ENCODE peak calls at places on chromosomes 7 and 10, in four cellular contexts. T is effector memory CD4-positive, alpha-beta T cell; J is psoas muscle; S is fibroblast of lung. M is an unnamed sample.

GRCh38 chr7:102096706-102097427 is 189.8 kb upstream of the SH2B2 start:
- DNase-seq in T (no peak), J (no peak), S (no peak), M (no peak)

GRCh38 chr7:36854652-36855051 is 130.4 kb upstream of the AOAH start:
- DNase-seq in T (no peak), J (no peak), S (no peak), M (no peak)

GRCh38 chr7:100694196-100694745 is at the start of gene GIGYF1:
- DNase-seq in T (peak; percentile 60), J (peak; percentile 87), S (peak; percentile 57), M (peak; percentile 77)

GRCh38 chr7:95527033-95527775 is 41.5 kb downstream of the ASB4 start:
- DNase-seq in T (no peak), J (peak; percentile 67), S (peak; percentile 66), M (no peak)

GRCh38 chr7:158009886-158010285 is 577.7 kb downstream of the PTPRN2 start:
- DNase-seq in T (no peak), J (no peak), S (no peak), M (no peak)

GRCh38 chr7:32587431-32587948 is 92.2 kb downstream of the AVL9 start:
- DNase-seq in T (no peak), J (no peak), S (peak; percentile 95), M (no peak)

GRCh38 chr10:132407243-132407746 is 10.3 kb downstream of the PWWP2B start:
- DNase-seq in T (no peak), J (no peak), S (no peak), M (no peak)

GRCh38 chr10:34589275-34589674 is 225.8 kb downstream of the PARD3 start:
- DNase-seq in T (no peak), J (no peak), S (no peak), M (no peak)

GRCh38 chr10:95544783-95545500 is 16.2 kb downstream of the SORBS1 start:
- DNase-seq in T (no peak), J (no peak), S (no peak), M (no peak)

DNA sequence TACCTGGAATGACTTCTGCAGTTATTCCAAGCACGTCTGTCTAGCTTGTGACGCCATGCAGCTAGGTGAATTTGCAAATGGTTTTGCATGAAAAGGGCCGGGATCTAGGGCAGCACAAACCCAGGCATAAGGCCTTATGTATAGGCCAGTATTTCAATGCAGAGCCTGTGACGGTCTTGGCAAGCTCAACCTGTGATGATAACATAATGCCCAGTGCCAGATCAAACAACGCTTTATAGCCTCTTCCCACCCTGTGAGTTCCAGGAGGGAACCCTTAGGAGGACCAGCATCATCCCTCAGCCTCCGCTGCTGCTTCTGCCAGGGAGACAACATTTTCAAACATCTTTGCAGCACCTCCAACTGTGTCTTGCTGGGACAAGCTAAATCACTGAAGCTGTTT is 390.7 kb downstream of the INHBA start:
- DNase-seq in T (no peak), J (no peak), S (no peak), M (no peak)
- H3K27ac ChIP-seq in T (no peak overlapping the region), J (no peak overlapping the region), S (no peak overlapping the region), M (no peak overlapping the region)

DNA sequence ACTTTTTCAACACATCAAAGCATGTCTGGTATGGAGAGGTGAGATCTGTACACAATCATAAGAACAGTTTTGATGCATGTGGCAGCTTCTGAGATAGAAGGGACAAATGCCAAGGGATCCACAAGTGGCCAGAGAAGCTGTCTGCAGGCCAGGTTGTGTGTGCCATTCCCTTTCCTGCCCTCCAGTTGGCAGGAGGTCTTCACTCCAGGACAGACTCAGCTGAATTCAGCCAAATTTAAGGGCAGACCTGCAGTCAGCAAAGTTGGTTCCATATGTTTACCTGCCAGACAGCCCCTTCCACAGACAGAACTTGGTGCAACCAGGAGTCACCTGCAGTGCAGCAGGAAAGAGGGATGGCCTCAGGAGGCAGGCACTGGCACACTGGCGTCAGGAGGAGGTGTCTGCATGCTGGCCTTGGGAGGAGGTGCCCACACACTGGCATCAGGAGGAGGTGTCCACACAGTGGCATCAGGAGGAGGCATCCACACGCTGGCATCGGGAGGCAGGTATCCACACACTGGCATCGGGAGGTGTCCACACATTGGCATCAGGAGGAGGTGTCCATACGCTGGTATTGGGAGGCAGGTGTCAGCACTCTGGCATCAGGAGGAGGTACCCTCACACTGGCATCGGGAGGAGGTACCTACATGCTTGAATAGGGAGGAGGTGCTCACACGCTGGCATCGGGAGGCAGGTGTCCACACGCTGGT is 93.1 kb upstream of the IKZF1 start:
- DNase-seq in T (no peak), J (no peak), S (no peak), M (no peak)
- H3K4me1 ChIP-seq in T (peaks cover 60% of the 10 kb centered on the region), J (no peaks in the 10 kb centered on the region), S (no peaks in the 10 kb centered on the region), M (peaks cover 92% of the 10 kb centered on the region)

DNA sequence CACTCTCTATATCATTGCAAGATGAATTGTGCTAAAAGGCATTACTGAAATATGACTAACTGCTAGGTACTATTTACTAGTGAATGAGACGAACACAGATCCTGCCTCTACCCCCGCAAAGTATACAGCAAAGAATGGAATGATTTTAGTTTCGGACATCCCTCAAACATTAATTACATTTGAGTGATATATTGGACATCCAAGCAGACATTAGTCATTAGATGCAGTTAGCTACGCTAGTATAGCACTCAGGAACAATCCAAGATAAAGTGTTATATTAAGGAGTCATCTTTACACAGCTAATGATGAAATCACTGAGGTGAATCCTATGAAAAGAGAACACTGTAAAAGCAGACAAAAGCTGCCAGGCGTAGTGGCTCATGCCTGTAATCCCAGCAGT is 7.3 kb upstream of the TAF3 start:
- DNase-seq in T (no peak), J (no peak), S (no peak), M (no peak)
- H3K27ac ChIP-seq in T (no peak overlapping the region), J (no peak overlapping the region), S (no peak overlapping the region), M (no peak overlapping the region)

GRCh38 chr7:4200546-4201094 is 481.5 kb upstream of the FOXK1 start:
- DNase-seq in T (no peak), J (peak; percentile 22), S (no peak), M (no peak)

GRCh38 chr7:4195650-4196049 is 486.4 kb upstream of the FOXK1 start:
- DNase-seq in T (no peak), J (no peak), S (no peak), M (no peak)

GRCh38 chr7:4196121-4196819 is 485.8 kb upstream of the FOXK1 start:
- DNase-seq in T (no peak), J (peak; percentile 26), S (no peak), M (no peak)

GRCh38 chr7:4201566-4201965 is 480.5 kb upstream of the FOXK1 start:
- DNase-seq in T (no peak), J (peak; percentile 38), S (no peak), M (no peak)

DNA sequence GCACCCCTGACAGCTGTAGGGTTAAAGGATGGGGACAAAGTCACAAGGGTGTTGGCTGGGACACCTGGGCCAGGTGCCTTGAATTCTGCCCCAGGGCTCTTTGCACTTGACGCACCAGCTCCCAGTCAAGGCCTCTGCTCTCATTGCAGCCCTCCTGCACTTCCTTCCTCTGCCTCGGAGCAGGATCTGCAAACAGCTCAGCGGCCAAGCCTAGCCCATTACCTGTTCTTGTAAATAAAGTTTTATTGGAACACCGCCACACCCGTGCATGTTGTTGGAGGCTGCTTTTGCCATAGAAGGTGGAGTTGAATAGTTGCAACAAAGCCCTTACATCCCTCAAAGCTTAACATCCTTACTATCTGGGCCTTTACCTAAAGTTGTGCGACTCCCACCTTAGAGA is 483.8 kb upstream of the FOXK1 start:
- DNase-seq in T (no peak), J (peak; percentile 12), S (no peak), M (no peak)
- H3K4me1 ChIP-seq in T (no peaks in the 10 kb centered on the region), J (no peaks in the 10 kb centered on the region), S (no peaks in the 10 kb centered on the region), M (no peaks in the 10 kb centered on the region)

GRCh38 chr10:101310528-101311439 is 43.2 kb upstream of the BTRC start:
- DNase-seq in T (no peak), J (peak; percentile 61), S (peak; percentile 11), M (no peak)
- H3K27ac ChIP-seq in T (no peak overlapping the region), J (no peak overlapping the region), S (no peak overlapping the region), M (no peak overlapping the region)

GRCh38 chr7:130951303-130951975 is 217.4 kb upstream of the KLF14 start:
- DNase-seq in T (peak; percentile 53), J (no peak), S (no peak), M (peak; percentile 85)
- H3K4me1 ChIP-seq in T (peaks cover 79% of the 10 kb centered on the region), J (peaks cover 42% of the 10 kb centered on the region), S (peaks cover 8% of the 10 kb centered on the region), M (peaks cover 96% of the 10 kb centered on the region)

GRCh38 chr10:121959671-121960070 is 15.3 kb downstream of the NSMCE4A start:
- DNase-seq in T (no peak), J (no peak), S (no peak), M (no peak)
- H3K27ac ChIP-seq in T (no peak overlapping the region), J (no peak overlapping the region), S (no peak overlapping the region), M (no peak overlapping the region)